ENCODE peak calls at places on chromosome 11, in seven cellular contexts. U, P, F, Q, T, E and O are unnamed samples. For H3K27me3, the result is how much of the 10 kb centered on the place peaks cover.

GRCh38 chr11:6404341-6405038 is 14.2 kb downstream of the SMPD1 start:
- DNase-seq in E (no peak), F (no peak), Q (peak), U (peak), T (no peak), P (no peak), O (peak)

GRCh38 chr11:2837096-2837601 is 48.4 kb downstream of the CDKN1C start:
- DNase-seq in U (peak), T (no peak), E (no peak), P (peak), F (no peak), Q (no peak), O (peak)

GRCh38 chr11:115170133-115170815 is 333.9 kb downstream of the CADM1 start:
- DNase-seq in P (no peak), U (peak), E (peak), T (no peak), F (no peak), Q (no peak), O (peak)

GRCh38 chr11:108224366-108224765 is 1.5 kb downstream of the ATM start:
- DNase-seq in U (no peak), F (no peak), E (no peak), P (no peak), T (no peak), Q (no peak), O (no peak)

GRCh38 chr11:112174789-112175595 is at the start of gene BCO2:
- DNase-seq in T (peak), E (peak), Q (peak), P (peak), U (peak), F (no peak), O (peak)

GRCh38 chr11:1202154-1202775 is 20.6 kb upstream of the MUC5B start:
- DNase-seq in F (no peak), E (no peak), U (no peak), Q (no peak), T (no peak), P (peak), O (no peak)

GRCh38 chr11:17428930-17429329 is 40.5 kb upstream of the KCNJ11 start:
- DNase-seq in F (no peak), P (no peak), U (no peak), E (no peak), Q (no peak), T (no peak), O (no peak)

GRCh38 chr11:74453373-74453975 is 13.9 kb downstream of the KCNE3 start:
- DNase-seq in P (peak), F (peak), T (peak), Q (peak), E (peak), U (peak), O (peak)

GRCh38 chr11:120645639-120646038 is 134.1 kb downstream of the GRIK4 start:
- DNase-seq in U (no peak), T (no peak), E (no peak), P (no peak), Q (no peak), F (no peak), O (no peak)

GRCh38 chr11:59778122-59778521 is 22.9 kb downstream of the STX3 start:
- DNase-seq in F (no peak), T (no peak), P (no peak), E (no peak), Q (no peak), U (no peak), O (no peak)

GRCh38 chr11:14310696-14311095 is 48.3 kb downstream of the RRAS2 start:
- DNase-seq in F (no peak), P (no peak), E (peak), Q (no peak), U (peak), T (no peak), O (no peak)

GRCh38 chr11:113096661-113097060 is 135.4 kb downstream of the NCAM1 start:
- DNase-seq in Q (no peak), F (no peak), T (no peak), E (no peak), P (no peak), U (no peak), O (no peak)

GRCh38 chr11:31794546-31794945 is 16.6 kb downstream of the PAX6 start:
- DNase-seq in P (no peak), F (no peak), U (no peak), Q (no peak), E (no peak), T (no peak), O (no peak)

GRCh38 chr11:134584001-134584561 is 172.0 kb upstream of the B3GAT1 start:
- DNase-seq in U (no peak), P (peak), F (no peak), T (no peak), Q (no peak), E (no peak), O (no peak)
- H3K27me3 ChIP-seq in U (under half), P (under half), F (under half), T (under half), Q (under half), E (under half), O (under half)

GRCh38 chr11:61533401-61533800 is 24.9 kb downstream of the LRRC10B start:
- DNase-seq in E (no peak), F (no peak), Q (no peak), U (no peak), T (no peak), P (no peak), O (no peak)

GRCh38 chr11:61533039-61533375 is 24.5 kb downstream of the LRRC10B start:
- DNase-seq in P (no peak), U (no peak), T (no peak), Q (no peak), F (no peak), E (no peak), O (no peak)

GRCh38 chr11:61535998-61536675 is 27.6 kb downstream of the LRRC10B start:
- DNase-seq in U (no peak), P (no peak), F (no peak), Q (no peak), E (no peak), T (no peak), O (no peak)

GRCh38 chr11:61534901-61535839 is 26.6 kb downstream of the LRRC10B start:
- DNase-seq in P (peak), U (no peak), F (no peak), T (no peak), E (no peak), Q (no peak), O (no peak)

GRCh38 chr11:61534025-61534900 is 25.7 kb downstream of the LRRC10B start:
- DNase-seq in F (no peak), Q (no peak), U (no peak), E (no peak), T (no peak), P (no peak), O (no peak)
- H3K27me3 ChIP-seq in F (half or more), Q (under half), U (half or more), E (under half), T (under half), P (under half), O (under half)

GRCh38 chr11:7894251-7894650 is 36.8 kb downstream of the OR10A6 start:
- DNase-seq in F (no peak), T (no peak), U (no peak), P (no peak), E (peak), Q (no peak), O (no peak)
- H3K27me3 ChIP-seq in F (under half), T (under half), U (under half), P (under half), E (under half), Q (under half), O (under half)

GRCh38 chr11:43573873-43574272 is 106.7 kb upstream of the HSD17B12 start:
- DNase-seq in Q (no peak), P (no peak), F (no peak), E (no peak), U (no peak), T (no peak), O (no peak)
- H3K27me3 ChIP-seq in Q (under half), P (half or more), F (half or more), E (half or more), U (half or more), T (under half), O (under half)

GRCh38 chr11:50278756-50279155 is 246.1 kb downstream of the OR4C45 start:
- DNase-seq in U (no peak), E (no peak), F (no peak), Q (no peak), T (no peak), P (no peak), O (no peak)
- H3K27me3 ChIP-seq in U (under half), E (under half), F (under half), Q (under half), T (under half), P (under half), O (under half)

DNA sequence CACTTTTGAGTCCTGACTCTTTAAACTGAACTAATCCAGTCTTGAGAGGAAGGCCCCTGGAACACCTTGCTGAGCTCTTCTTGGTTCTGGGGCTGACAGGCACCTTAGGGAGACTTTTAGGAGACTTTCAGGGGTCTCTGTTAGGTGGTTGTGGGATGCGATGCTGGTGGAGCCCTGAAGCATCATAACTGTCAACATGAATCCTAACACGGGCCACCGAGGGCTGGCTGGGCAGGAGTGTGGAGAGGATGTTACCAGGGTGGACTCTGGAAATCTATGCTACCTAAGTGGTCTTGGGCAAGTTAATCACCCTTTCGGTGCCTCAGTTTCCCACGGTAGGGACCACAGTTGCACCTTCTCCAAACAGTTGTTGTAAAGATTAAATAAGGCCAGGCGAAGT is 106.5 kb downstream of the ST3GAL4 start:
- DNase-seq in T (no peak), U (no peak), Q (no peak), F (no peak), P (no peak), E (no peak), O (no peak)
- H3K27me3 ChIP-seq in T (under half), U (under half), Q (under half), F (under half), P (under half), E (under half), O (under half)

GRCh38 chr11:69102161-69102695 is 53.5 kb downstream of the TPCN2 start:
- DNase-seq in E (no peak), T (no peak), U (no peak), Q (no peak), F (no peak), P (no peak), O (no peak)

GRCh38 chr11:69099193-69099592 is 50.5 kb downstream of the TPCN2 start:
- DNase-seq in P (no peak), T (no peak), Q (no peak), U (no peak), E (no peak), F (no peak), O (no peak)

GRCh38 chr11:69101792-69102152 is 53.0 kb downstream of the TPCN2 start:
- DNase-seq in Q (no peak), F (no peak), P (no peak), T (no peak), E (no peak), U (no peak), O (no peak)

GRCh38 chr11:69101100-69101791 is 52.5 kb downstream of the TPCN2 start:
- DNase-seq in U (peak), F (peak), P (peak), E (peak), Q (peak), T (peak), O (peak)

GRCh38 chr11:69100454-69101099 is 51.8 kb downstream of the TPCN2 start:
- DNase-seq in E (no peak), T (no peak), F (no peak), U (no peak), P (no peak), Q (no peak), O (no peak)
- H3K27me3 ChIP-seq in E (under half), T (under half), F (under half), U (under half), P (under half), Q (under half), O (under half)

GRCh38 chr11:11568651-11569229 is 53.1 kb downstream of the GALNT18 start:
- DNase-seq in U (peak), E (no peak), P (no peak), Q (no peak), T (peak), F (no peak), O (peak)

GRCh38 chr11:11572386-11572785 is 49.4 kb downstream of the GALNT18 start:
- DNase-seq in Q (no peak), E (no peak), F (peak), T (no peak), U (peak), P (no peak), O (no peak)

GRCh38 chr11:11569936-11570491 is 51.8 kb downstream of the GALNT18 start:
- DNase-seq in T (peak), E (peak), Q (no peak), P (peak), U (no peak), F (no peak), O (peak)

GRCh38 chr11:11571893-11572292 is 49.9 kb downstream of the GALNT18 start:
- DNase-seq in T (no peak), Q (no peak), P (no peak), F (no peak), U (no peak), E (no peak), O (no peak)

DNA sequence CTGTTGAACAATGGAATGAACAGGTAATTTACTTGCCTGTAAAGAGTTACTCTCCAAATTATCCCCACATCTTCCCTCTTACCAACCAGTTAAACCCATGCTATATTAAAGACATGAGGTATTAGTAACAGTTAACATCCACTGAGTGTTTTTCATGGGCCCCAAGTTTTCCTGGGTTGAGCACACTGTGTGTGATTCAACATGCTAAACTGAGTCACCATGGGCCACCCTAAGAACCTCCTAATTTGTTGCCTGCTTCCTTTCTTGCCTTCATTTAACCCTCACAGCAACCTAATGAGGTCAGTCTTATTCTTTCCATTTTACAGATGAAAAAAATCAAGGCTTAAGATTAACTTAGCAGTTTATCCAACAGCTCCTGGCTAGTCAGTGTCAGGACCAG is 51.0 kb downstream of the GALNT18 start:
- DNase-seq in U (no peak), P (no peak), T (no peak), Q (no peak), E (no peak), F (no peak), O (peak)
- H3K27me3 ChIP-seq in U (under half), P (under half), T (under half), Q (under half), E (under half), F (under half), O (under half)